ENCODE peak calls at places on chromosomes 4 and X, in six cellular contexts. X is GM06990; H is CD4-positive, alpha-beta T cell; U is stimulated activated CD8-positive, alpha-beta memory T cell treated with anti-CD3 and anti-CD28 coated beads, Interleukin-15, amount 100 ng/mL, for 24 hours; E is GM23248; K is stimulated activated CD4-positive, alpha-beta T cell treated with anti-CD3 and anti-CD28 coated beads, Interleukin-12 subunit alpha, Interleukin-12 subunit beta, amount 100 ng/mL, for 24 hours. Y is an unnamed sample.

GRCh38 chr4:1009647-1010521 is 1.5 kb upstream of the FGFRL1 start:
- DNase-seq in E (peak), U (peak), K (peak), X (peak), H (peak), Y (peak)

GRCh38 chr4:152943673-152944072 is 7.5 kb downstream of the FHDC1 start:
- DNase-seq in K (no peak), U (no peak), E (peak), X (no peak), H (no peak), Y (no peak)

GRCh38 chrX:149521438-149521837 is 16.3 kb upstream of the IDS start:
- DNase-seq in K (no peak), X (no peak), U (no peak), E (no peak), H (no peak), Y (no peak)

GRCh38 chr4:39354178-39354503 is 12.0 kb downstream of the RFC1 start:
- DNase-seq in K (no peak), X (no peak), H (no peak), E (no peak), U (no peak), Y (no peak)

GRCh38 chr4:8607603-8608481 is 15.3 kb downstream of the CPZ start:
- DNase-seq in H (peak), X (peak), K (no peak), E (peak), U (peak), Y (no peak)

GRCh38 chrX:16604300-16604699 is 45.7 kb upstream of the S100G start:
- DNase-seq in X (no peak), H (no peak), U (no peak), E (no peak), K (no peak), Y (no peak)

GRCh38 chr4:1491630-1492457 is 85.6 kb upstream of the NKX1-1 start:
- DNase-seq in K (no peak), E (no peak), U (no peak), X (no peak), H (no peak), Y (no peak)

GRCh38 chr4:37890501-37891220 is at the start of gene TBC1D1:
- DNase-seq in E (peak), H (peak), X (peak), K (peak), U (no peak), Y (peak)

GRCh38 chrX:45907776-45908175 is 637.4 kb downstream of the ZNF674 start:
- DNase-seq in U (no peak), E (no peak), K (no peak), X (no peak), H (no peak), Y (no peak)